ENCODE peak calls at places on chromosomes 1 and 21, in five cellular contexts. One of them, this sample, is unnamed.

GRCh38 chr1:57578099-57578498 is 154.2 kb upstream of the DAB1 start:
- DNase-seq in K562: no peak
- DNase-seq in HCT116: no peak
- DNase-seq in H1: no peak
- DNase-seq in GM12878: no peak
- DNase-seq in this sample: no peak

GRCh38 chr1:176119549-176119948 is 87.5 kb downstream of the COP1 start:
- DNase-seq in GM12878: no peak
- DNase-seq in HCT116: peak
- DNase-seq in K562: peak
- DNase-seq in H1: no peak
- DNase-seq in this sample: peak

GRCh38 chr1:223331301-223331700 is 32.7 kb downstream of the SUSD4 start:
- DNase-seq in HCT116: no peak
- DNase-seq in H1: no peak
- DNase-seq in GM12878: no peak
- DNase-seq in K562: no peak
- DNase-seq in this sample: no peak

GRCh38 chr21:31255846-31256395 is 88.1 kb downstream of the TIAM1 start:
- DNase-seq in H1: no peak
- DNase-seq in HCT116: no peak
- DNase-seq in GM12878: no peak
- DNase-seq in K562: no peak
- DNase-seq in this sample: no peak

GRCh38 chr1:209768354-209768774 is 12.5 kb downstream of the TRAF3IP3 start:
- DNase-seq in K562: no peak
- DNase-seq in HCT116: no peak
- DNase-seq in H1: no peak
- DNase-seq in GM12878: peak
- DNase-seq in this sample: no peak

GRCh38 chr1:200154069-200154767 is 126.7 kb downstream of the NR5A2 start:
- DNase-seq in GM12878: peak
- DNase-seq in K562: peak
- DNase-seq in H1: no peak
- DNase-seq in HCT116: no peak
- DNase-seq in this sample: no peak

GRCh38 chr1:1973716-1974642 is 29.6 kb downstream of the CFAP74 start:
- DNase-seq in H1: no peak
- DNase-seq in HCT116: no peak
- DNase-seq in K562: no peak
- DNase-seq in GM12878: no peak
- DNase-seq in this sample: no peak

GRCh38 chr1:181514298-181515290 is 31.3 kb downstream of the CACNA1E start:
- DNase-seq in GM12878: peak
- DNase-seq in H1: no peak
- DNase-seq in K562: no peak
- DNase-seq in HCT116: no peak
- DNase-seq in this sample: no peak

GRCh38 chr1:64195089-64195410 is 8.4 kb upstream of the UBE2U start:
- DNase-seq in GM12878: no peak
- DNase-seq in K562: no peak
- DNase-seq in HCT116: no peak
- DNase-seq in H1: no peak
- DNase-seq in this sample: no peak
- H3K27ac ChIP-seq in GM12878: no peak
- H3K27ac ChIP-seq in K562: no peak
- H3K27ac ChIP-seq in HCT116: no peak
- H3K27ac ChIP-seq in H1: no peak
- H3K27ac ChIP-seq in this sample: no peak

DNA sequence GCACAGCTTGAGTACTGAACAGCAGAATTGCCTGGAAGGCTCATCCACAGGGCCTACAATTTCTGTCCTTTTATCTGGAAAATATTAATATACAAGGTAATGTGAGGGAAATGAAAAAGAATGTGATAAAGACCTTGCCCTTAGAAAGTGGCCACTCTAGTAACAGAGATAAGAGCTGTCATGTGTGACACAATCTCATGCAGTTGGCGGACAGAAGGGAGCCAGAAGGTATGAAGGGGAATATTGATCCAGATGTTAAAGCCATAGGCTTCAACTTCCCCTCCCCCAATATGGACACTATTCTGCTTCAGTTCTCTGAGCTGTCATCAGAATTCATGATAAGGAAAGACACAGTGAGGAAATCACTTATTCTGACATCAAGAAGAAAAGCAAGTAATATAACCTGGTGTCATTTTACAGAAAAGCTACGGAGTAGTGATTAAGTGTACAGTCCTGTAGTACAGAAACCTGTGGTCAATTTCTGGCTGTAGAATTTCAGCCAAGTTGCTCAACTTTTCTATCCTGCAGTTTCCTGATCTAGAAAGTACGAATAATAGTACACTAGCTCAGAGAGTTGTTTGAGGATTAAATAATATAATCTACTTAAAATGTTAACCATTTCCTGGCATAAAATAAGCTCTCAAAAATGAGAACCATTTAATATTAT is 572.1 kb downstream of the DPYD start:
- DNase-seq in H1: no peak
- DNase-seq in GM12878: no peak
- DNase-seq in K562: no peak
- DNase-seq in HCT116: no peak
- DNase-seq in this sample: no peak
- TF ChIP-seq SRF in H1: no peak
- TF ChIP-seq SRF in GM12878: no peak
- TF ChIP-seq SRF in K562: no peak
- TF ChIP-seq SRF in HCT116: no peak
- TF ChIP-seq SRF in this sample: no peak

GRCh38 chr1:10128081-10128765 is 82.1 kb upstream of the KIF1B start:
- DNase-seq in K562: no peak
- DNase-seq in GM12878: no peak
- DNase-seq in HCT116: no peak
- DNase-seq in H1: no peak
- DNase-seq in this sample: no peak

GRCh38 chr1:10132852-10133251 is 77.5 kb upstream of the KIF1B start:
- DNase-seq in GM12878: no peak
- DNase-seq in K562: no peak
- DNase-seq in H1: no peak
- DNase-seq in HCT116: no peak
- DNase-seq in this sample: no peak

GRCh38 chr1:10132316-10132715 is 78.1 kb upstream of the KIF1B start:
- DNase-seq in HCT116: no peak
- DNase-seq in K562: no peak
- DNase-seq in H1: no peak
- DNase-seq in GM12878: no peak
- DNase-seq in this sample: no peak
- H3K27ac ChIP-seq in HCT116: no peak
- H3K27ac ChIP-seq in K562: no peak
- H3K27ac ChIP-seq in H1: no peak
- H3K27ac ChIP-seq in GM12878: no peak
- H3K27ac ChIP-seq in this sample: no peak

DNA sequence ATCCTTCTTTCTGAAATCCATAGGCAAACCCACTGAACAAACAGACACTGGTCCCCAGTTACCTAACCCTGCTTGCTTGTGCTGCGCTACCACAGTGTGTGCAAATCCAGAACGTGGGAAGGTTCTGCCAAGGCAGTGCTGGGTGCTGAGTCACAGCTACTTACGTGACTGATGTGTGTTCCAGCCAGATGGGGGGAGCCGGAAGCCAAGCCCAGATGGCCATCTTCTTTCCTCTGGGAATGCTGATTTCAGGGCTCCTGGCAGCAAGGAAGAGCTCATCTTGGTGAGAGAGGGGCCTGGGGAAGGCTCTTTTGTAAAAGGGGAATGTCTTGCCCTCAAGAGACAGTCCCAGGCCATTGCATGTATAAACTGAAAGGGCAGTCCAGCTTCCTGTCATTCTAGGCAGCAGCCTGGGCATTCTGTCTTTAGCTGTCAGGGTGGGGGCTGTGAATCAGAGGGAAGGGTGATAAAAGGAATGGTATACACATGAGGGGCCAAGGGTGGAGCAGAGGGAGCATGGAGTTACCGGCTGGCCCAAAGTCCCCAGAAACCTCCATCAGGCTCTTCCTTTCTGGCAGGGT is 54.1 kb downstream of the CD46 start:
- DNase-seq in H1: no peak
- DNase-seq in HCT116: no peak
- DNase-seq in GM12878: no peak
- DNase-seq in K562: peak
- DNase-seq in this sample: no peak
- TF ChIP-seq SRF in H1: no peak
- TF ChIP-seq SRF in HCT116: no peak
- TF ChIP-seq SRF in GM12878: no peak
- TF ChIP-seq SRF in K562: no peak
- TF ChIP-seq SRF in this sample: no peak

GRCh38 chr1:112563341-112563740 is 54.6 kb downstream of the WNT2B start:
- DNase-seq in GM12878: no peak
- DNase-seq in K562: no peak
- DNase-seq in H1: no peak
- DNase-seq in HCT116: no peak
- DNase-seq in this sample: no peak

GRCh38 chr1:112557385-112557784 is 48.6 kb downstream of the WNT2B start:
- DNase-seq in K562: no peak
- DNase-seq in GM12878: peak
- DNase-seq in HCT116: no peak
- DNase-seq in H1: no peak
- DNase-seq in this sample: no peak

DNA sequence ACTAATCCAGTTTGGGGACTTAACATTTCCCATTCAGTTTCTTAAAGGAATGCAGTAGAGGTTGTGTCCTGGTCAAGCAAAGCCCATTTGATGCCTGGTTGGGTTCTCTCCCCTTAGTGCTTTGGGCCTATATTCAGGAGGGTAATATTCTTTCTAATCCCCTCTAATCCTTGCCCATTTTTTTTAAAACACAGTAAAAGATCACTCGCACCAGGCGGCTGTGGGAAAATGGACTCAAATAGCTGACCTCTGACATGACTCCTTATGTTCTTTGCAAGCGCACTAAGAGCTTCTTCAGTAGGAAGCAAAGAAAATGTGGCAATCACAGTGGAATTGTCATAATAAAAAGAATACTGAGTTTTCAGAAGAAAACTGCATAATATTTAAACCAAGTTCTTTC is 49.9 kb downstream of the WNT2B start:
- DNase-seq in H1: no peak
- DNase-seq in K562: no peak
- DNase-seq in HCT116: no peak
- DNase-seq in GM12878: no peak
- DNase-seq in this sample: no peak
- H3K27ac ChIP-seq in H1: no peak
- H3K27ac ChIP-seq in K562: peak
- H3K27ac ChIP-seq in HCT116: no peak
- H3K27ac ChIP-seq in GM12878: no peak
- H3K27ac ChIP-seq in this sample: no peak

GRCh38 chr1:107997846-107998245 is 32.9 kb upstream of the VAV3 start:
- DNase-seq in K562: no peak
- DNase-seq in HCT116: no peak
- DNase-seq in H1: no peak
- DNase-seq in GM12878: no peak
- DNase-seq in this sample: no peak

GRCh38 chr1:108000620-108001105 is 35.7 kb upstream of the VAV3 start:
- DNase-seq in HCT116: no peak
- DNase-seq in H1: no peak
- DNase-seq in K562: no peak
- DNase-seq in GM12878: no peak
- DNase-seq in this sample: peak
- TF ChIP-seq SRF in HCT116: no peak
- TF ChIP-seq SRF in H1: no peak
- TF ChIP-seq SRF in K562: no peak
- TF ChIP-seq SRF in GM12878: no peak
- TF ChIP-seq SRF in this sample: no peak

GRCh38 chr1:91548382-91549040 is 47.9 kb downstream of the CDC7 start:
- DNase-seq in HCT116: no peak
- DNase-seq in H1: no peak
- DNase-seq in K562: no peak
- DNase-seq in GM12878: no peak
- DNase-seq in this sample: no peak
- H3K27ac ChIP-seq in HCT116: no peak
- H3K27ac ChIP-seq in H1: no peak
- H3K27ac ChIP-seq in K562: no peak
- H3K27ac ChIP-seq in GM12878: no peak
- H3K27ac ChIP-seq in this sample: no peak